ENCODE peak calls at places on chromosomes 6 and 20, in six cellular contexts. H is Peyer's patch, V is breast epithelium, M is psoas muscle, S is HCT116, U is pancreas. B is an unnamed sample.

GRCh38 chr20:35734777-35735649 is 7.0 kb downstream of the RBM39 start:
- DNase-seq in H (no peak), V (no peak), M (no peak), S (no peak), U (no peak), B (no peak)

GRCh38 chr20:39222102-39222501 is 260.0 kb downstream of the DHX35 start:
- DNase-seq in H (no peak), V (no peak), M (no peak), S (no peak), U (no peak), B (no peak)

GRCh38 chr20:45919536-45919933 is 7.6 kb upstream of the PLTP start:
- DNase-seq in H (no peak), V (peak), M (peak), S (no peak), U (peak), B (no peak)

GRCh38 chr6:15430181-15430580 is 184.3 kb downstream of the JARID2 start:
- DNase-seq in H (no peak), V (no peak), M (no peak), S (no peak), U (no peak), B (no peak)

GRCh38 chr6:25122001-25122400 is 157.2 kb upstream of the CARMIL1 start:
- DNase-seq in H (no peak), V (no peak), M (peak), S (no peak), U (no peak), B (no peak)

GRCh38 chr6:163427498-163428254 is 13.2 kb downstream of the QKI start:
- DNase-seq in H (no peak), V (no peak), M (no peak), S (peak), U (no peak), B (no peak)

GRCh38 chr6:32460528-32460927 is 20.8 kb downstream of the HLA-DRA start:
- DNase-seq in H (no peak), V (no peak), M (no peak), S (no peak), U (no peak), B (no peak)

GRCh38 chr6:3987072-3987471 is 91.9 kb downstream of the FAM217A start:
- DNase-seq in H (no peak), V (no peak), M (no peak), S (no peak), U (no peak), B (no peak)

GRCh38 chr6:5076931-5077330 is 8.2 kb upstream of the PPP1R3G start:
- DNase-seq in H (no peak), V (no peak), M (no peak), S (no peak), U (no peak), B (no peak)

GRCh38 chr6:25942561-25943147 is 12.2 kb upstream of the SLC17A2 start:
- DNase-seq in H (no peak), V (no peak), M (no peak), S (peak), U (no peak), B (no peak)

GRCh38 chr6:27720607-27721580 is 191.3 kb downstream of the OR2B2 start:
- DNase-seq in H (no peak), V (no peak), M (no peak), S (peak), U (no peak), B (no peak)

GRCh38 chr6:33906413-33906812 is 102.6 kb upstream of the MLN start:
- DNase-seq in H (no peak), V (peak), M (no peak), S (no peak), U (no peak), B (no peak)

GRCh38 chr6:53999088-53999755 is 112.0 kb upstream of the MLIP start:
- DNase-seq in H (no peak), V (no peak), M (no peak), S (no peak), U (no peak), B (no peak)

GRCh38 chr6:53615633-53616449 is 49.7 kb downstream of the KLHL31 start:
- DNase-seq in H (no peak), V (no peak), M (no peak), S (peak), U (peak), B (no peak)

GRCh38 chr6:89597372-89597771 is 41.2 kb downstream of the LYRM2 start:
- DNase-seq in H (no peak), V (no peak), M (no peak), S (no peak), U (no peak), B (no peak)

GRCh38 chr6:150599199-150600002 is at the start of gene PLEKHG1:
- DNase-seq in H (peak), V (peak), M (peak), S (peak), U (peak), B (peak)

GRCh38 chr20:9286501-9286900 is 217.6 kb downstream of the PLCB4 start:
- DNase-seq in H (no peak), V (no peak), M (no peak), S (no peak), U (no peak), B (no peak)

GRCh38 chr20:8153281-8153908 is 21.3 kb downstream of the PLCB1 start:
- DNase-seq in H (no peak), V (no peak), M (no peak), S (no peak), U (no peak), B (no peak)

GRCh38 chr6:37020426-37021211 is 15.2 kb downstream of the FGD2 start:
- DNase-seq in H (peak), V (peak), M (no peak), S (no peak), U (peak), B (no peak)

GRCh38 chr6:12751694-12752304 is 35.2 kb downstream of the PHACTR1 start:
- DNase-seq in H (no peak), V (no peak), M (peak), S (no peak), U (peak), B (peak)

GRCh38 chr6:147287869-147288271 is 83.7 kb downstream of the STXBP5 start:
- DNase-seq in H (no peak), V (no peak), M (no peak), S (peak), U (no peak), B (no peak)

GRCh38 chr6:168216741-168217140 is 102.8 kb downstream of the DACT2 start:
- DNase-seq in H (no peak), V (no peak), M (no peak), S (no peak), U (no peak), B (no peak)
- H3K27ac ChIP-seq in H (no peak), V (no peak), M (no peak), S (no peak), U (no peak), B (no peak)

DNA sequence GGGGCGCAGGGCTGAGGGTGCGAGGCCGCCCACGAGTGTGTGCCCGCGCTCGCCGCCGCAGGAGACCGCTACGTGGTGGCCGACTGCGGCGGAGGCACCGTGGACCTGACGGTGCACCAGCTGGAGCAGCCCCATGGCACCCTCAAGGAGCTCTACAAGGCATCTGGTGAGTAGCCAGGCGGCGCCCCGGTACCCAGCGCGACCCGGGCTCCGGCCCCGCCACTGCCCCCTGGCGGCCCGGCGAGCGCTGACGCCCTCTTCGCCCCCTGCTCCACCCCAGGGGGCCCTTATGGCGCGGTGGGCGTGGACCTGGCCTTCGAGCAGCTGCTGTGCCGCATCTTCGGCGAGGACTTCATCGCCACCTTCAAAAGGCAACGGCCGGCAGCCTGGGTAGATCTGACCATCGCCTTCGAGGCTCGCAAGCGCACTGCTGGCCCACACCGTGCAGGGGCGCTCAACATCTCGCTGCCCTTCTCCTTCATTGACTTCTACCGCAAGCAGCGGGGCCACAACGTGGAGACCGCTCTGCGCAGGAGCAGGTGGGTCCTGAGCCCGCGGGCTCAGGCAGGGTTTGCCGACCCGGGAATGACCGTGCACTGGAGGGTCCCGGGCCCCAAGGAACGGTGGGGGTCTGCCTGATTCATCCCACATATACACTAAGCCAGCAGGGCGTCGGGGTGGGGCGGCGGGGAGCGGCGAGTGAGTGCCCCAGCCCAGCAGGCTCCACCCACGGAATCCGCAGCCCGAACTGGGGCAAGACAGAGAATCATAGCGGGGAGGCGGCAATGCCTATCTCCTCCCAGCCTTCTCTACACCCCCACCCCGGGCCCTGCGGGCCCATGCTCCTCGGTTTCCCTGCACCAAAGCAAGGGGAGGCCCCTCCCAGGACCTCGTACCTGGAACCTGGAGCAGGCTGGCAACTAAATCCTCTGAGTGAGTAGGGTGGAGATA is 17.5 kb downstream of the HSPA12B start:
- DNase-seq in H (peak), V (no peak), M (no peak), S (no peak), U (no peak), B (no peak)
- H3K4me3 ChIP-seq in H (no peak), V (no peak), M (no peak), S (no peak), U (no peak), B (no peak)

GRCh38 chr6:21494505-21494904 is 99.0 kb upstream of the SOX4 start:
- DNase-seq in H (no peak), V (no peak), M (no peak), S (no peak), U (no peak), B (no peak)

GRCh38 chr6:21491955-21492354 is 101.6 kb upstream of the SOX4 start:
- DNase-seq in H (no peak), V (no peak), M (no peak), S (no peak), U (no peak), B (no peak)

GRCh38 chr6:21500314-21500713 is 93.2 kb upstream of the SOX4 start:
- DNase-seq in H (no peak), V (no peak), M (no peak), S (no peak), U (peak), B (no peak)

GRCh38 chr6:21496749-21497148 is 96.8 kb upstream of the SOX4 start:
- DNase-seq in H (no peak), V (no peak), M (no peak), S (no peak), U (no peak), B (no peak)

GRCh38 chr6:21496275-21496674 is 97.3 kb upstream of the SOX4 start:
- DNase-seq in H (no peak), V (no peak), M (no peak), S (no peak), U (no peak), B (no peak)
- H3K27ac ChIP-seq in H (no peak), V (no peak), M (no peak), S (no peak), U (no peak), B (no peak)

GRCh38 chr6:129607581-129608186 is 102.3 kb downstream of the ARHGAP18 start:
- DNase-seq in H (no peak), V (no peak), M (no peak), S (no peak), U (no peak), B (no peak)
- H3K4me3 ChIP-seq in H (no peak), V (no peak), M (no peak), S (no peak), U (no peak), B (no peak)

GRCh38 chr20:53899351-53900167 is 170.8 kb downstream of the BCAS1 start:
- DNase-seq in H (peak), V (no peak), M (no peak), S (no peak), U (no peak), B (peak)

GRCh38 chr20:53901697-53902096 is 168.7 kb downstream of the BCAS1 start:
- DNase-seq in H (no peak), V (no peak), M (no peak), S (no peak), U (no peak), B (no peak)

GRCh38 chr20:53901064-53901463 is 169.3 kb downstream of the BCAS1 start:
- DNase-seq in H (no peak), V (no peak), M (no peak), S (no peak), U (no peak), B (no peak)

GRCh38 chr20:53898558-53898931 is 171.8 kb downstream of the BCAS1 start:
- DNase-seq in H (no peak), V (no peak), M (no peak), S (no peak), U (no peak), B (no peak)

DNA sequence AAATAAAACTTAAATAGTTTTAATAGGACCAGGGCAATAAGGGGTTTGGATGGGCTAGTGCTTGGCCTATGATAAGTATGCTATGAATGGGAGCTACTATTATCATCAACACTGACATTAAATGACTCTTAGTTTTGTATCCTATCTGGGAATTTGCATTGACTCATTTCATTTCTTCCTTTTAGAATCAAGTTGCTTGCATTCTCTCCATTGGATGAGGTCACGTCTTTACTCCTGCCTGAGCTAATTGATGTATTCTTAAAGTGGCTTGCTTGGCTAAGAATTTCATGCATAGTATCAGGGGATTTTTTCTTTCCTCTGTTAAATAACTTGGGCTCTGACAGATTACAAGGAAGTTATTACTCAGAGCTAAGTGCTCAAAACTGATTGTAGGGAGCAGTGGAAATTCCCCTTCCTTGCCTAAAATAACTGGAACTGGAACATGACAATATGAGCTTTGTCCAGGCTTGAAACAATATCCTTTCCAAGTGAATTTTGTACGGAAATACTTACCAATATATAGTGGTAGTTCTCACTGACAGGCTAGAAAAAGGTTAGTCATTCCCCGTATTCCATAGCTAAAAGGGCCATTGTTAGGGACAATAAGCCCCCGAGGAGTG is 169.9 kb downstream of the BCAS1 start:
- DNase-seq in H (no peak), V (no peak), M (no peak), S (no peak), U (no peak), B (no peak)
- H3K27ac ChIP-seq in H (peak), V (peak), M (peak), S (no peak), U (no peak), B (no peak)

GRCh38 chr20:53578492-53579222 is 15.0 kb downstream of the ZNF217 start:
- DNase-seq in H (no peak), V (no peak), M (no peak), S (peak), U (peak), B (no peak)
- H3K4me3 ChIP-seq in H (peak), V (peak), M (peak), S (no peak), U (no peak), B (peak)

DNA sequence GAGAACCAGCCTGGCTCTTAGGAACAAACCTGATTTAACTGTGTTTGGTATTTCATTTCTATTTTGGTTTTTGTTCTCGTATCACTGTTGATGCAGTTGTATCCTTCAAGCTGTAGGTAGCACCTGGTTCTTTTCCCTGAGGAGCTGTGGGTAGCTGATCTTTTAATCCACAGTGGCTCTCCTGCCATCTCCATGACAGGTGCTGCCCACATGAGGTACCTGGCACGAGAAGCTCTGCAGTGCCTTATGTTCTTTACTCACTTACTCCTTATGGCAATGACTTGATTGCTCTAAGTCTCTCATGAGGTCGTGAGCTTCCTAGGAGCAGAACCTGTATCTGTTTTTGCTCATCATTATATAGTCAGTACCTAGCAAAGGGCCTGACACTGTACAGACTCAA is 74.3 kb upstream of the EMILIN3 start:
- DNase-seq in H (no peak), V (no peak), M (no peak), S (no peak), U (no peak), B (no peak)
- H3K27ac ChIP-seq in H (no peak), V (no peak), M (peak), S (no peak), U (no peak), B (no peak)